ENCODE peak calls at places on chromosomes 2 and 18, in ten cellular contexts. E is HepG2, F is ovary, G is sigmoid colon, P is NB4, M is stomach, O is HCT116, B is tibial nerve, T is esophagus squamous epithelium, D is A549. N is an unnamed sample.

GRCh38 chr2:127166221-127166860 is 53.8 kb downstream of the CYP27C1 start:
- DNase-seq in E (no peak), F (no peak), G (peak; percentile 55), P (no peak), M (no peak), O (no peak), B (no peak), T (no peak), D (no peak), N (no peak)

GRCh38 chr2:219968685-219969345 is 341.4 kb downstream of the SLC4A3 start:
- DNase-seq in E (no peak), F (no peak), G (no peak), P (no peak), M (no peak), O (peak; percentile 22), B (no peak), T (no peak), D (peak; percentile 81), N (no peak)

GRCh38 chr2:142037051-142037450 is 93.8 kb downstream of the LRP1B start:
- DNase-seq in E (no peak), F (no peak), G (no peak), P (peak; percentile 36), M (no peak), O (no peak), B (no peak), T (no peak), D (no peak), N (no peak)

GRCh38 chr2:10494351-10495066 is 46.4 kb upstream of the ODC1 start:
- DNase-seq in E (no peak), F (no peak), G (no peak), P (no peak), M (peak; percentile 23), O (no peak), B (no peak), T (no peak), D (no peak), N (no peak)

GRCh38 chr2:227473019-227473461 is 1.1 kb downstream of the AGFG1 start:
- DNase-seq in E (no peak), F (no peak), G (no peak), P (no peak), M (no peak), O (no peak), B (no peak), T (no peak), D (peak; percentile 72), N (no peak)

GRCh38 chr2:40103163-40103562 is 324.1 kb upstream of the THUMPD2 start:
- DNase-seq in E (no peak), F (no peak), G (no peak), P (no peak), M (no peak), O (no peak), B (no peak), T (no peak), D (no peak), N (no peak)

GRCh38 chr2:80266231-80266630 is 38.3 kb downstream of the LRRTM1 start:
- DNase-seq in E (no peak), F (no peak), G (no peak), P (no peak), M (no peak), O (no peak), B (no peak), T (no peak), D (no peak), N (no peak)

GRCh38 chr18:26792661-26793060 is 72.8 kb downstream of the AQP4 start:
- DNase-seq in E (peak; percentile 13), F (no peak), G (no peak), P (no peak), M (no peak), O (no peak), B (no peak), T (no peak), D (peak; percentile 44), N (no peak)

GRCh38 chr18:63161032-63161727 is 158.4 kb downstream of the BCL2 start:
- DNase-seq in E (no peak), F (no peak), G (no peak), P (no peak), M (no peak), O (no peak), B (no peak), T (no peak), D (no peak), N (no peak)

GRCh38 chr2:80326214-80326613 is 21.7 kb upstream of the LRRTM1 start:
- DNase-seq in E (peak; percentile 18), F (no peak), G (no peak), P (peak; percentile 34), M (no peak), O (no peak), B (no peak), T (no peak), D (peak; percentile 13), N (no peak)

DNA sequence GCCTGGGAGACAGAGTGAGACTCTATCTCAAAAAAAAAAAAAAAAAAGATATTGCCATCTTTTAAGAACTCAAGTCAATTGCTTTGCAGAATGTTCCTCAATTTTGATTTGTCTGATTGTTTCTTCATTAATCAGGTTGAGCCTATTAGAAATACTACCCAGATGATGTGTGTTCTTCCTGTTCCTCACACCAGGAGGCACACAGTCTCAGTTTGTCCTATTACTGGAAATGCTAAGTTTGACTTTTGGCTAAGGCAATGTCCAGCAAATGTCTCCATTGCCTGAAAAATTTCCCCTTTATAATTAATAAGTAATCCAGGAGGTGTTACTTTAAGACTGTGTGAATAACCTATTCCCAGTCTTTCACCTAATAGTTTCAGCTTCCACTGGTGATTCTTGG is 28.4 kb downstream of the BOLA3 start:
- DNase-seq in E (no peak), F (no peak), G (no peak), P (peak; percentile 30), M (no peak), O (no peak), B (no peak), T (no peak), D (no peak), N (no peak)
- TF ChIP-seq CTCF in E (peak; percentile 9), F (no peak), G (no peak), P (no peak), M (no peak), O (no peak), B (no peak), T (no peak), D (no peak), N (no peak)

DNA sequence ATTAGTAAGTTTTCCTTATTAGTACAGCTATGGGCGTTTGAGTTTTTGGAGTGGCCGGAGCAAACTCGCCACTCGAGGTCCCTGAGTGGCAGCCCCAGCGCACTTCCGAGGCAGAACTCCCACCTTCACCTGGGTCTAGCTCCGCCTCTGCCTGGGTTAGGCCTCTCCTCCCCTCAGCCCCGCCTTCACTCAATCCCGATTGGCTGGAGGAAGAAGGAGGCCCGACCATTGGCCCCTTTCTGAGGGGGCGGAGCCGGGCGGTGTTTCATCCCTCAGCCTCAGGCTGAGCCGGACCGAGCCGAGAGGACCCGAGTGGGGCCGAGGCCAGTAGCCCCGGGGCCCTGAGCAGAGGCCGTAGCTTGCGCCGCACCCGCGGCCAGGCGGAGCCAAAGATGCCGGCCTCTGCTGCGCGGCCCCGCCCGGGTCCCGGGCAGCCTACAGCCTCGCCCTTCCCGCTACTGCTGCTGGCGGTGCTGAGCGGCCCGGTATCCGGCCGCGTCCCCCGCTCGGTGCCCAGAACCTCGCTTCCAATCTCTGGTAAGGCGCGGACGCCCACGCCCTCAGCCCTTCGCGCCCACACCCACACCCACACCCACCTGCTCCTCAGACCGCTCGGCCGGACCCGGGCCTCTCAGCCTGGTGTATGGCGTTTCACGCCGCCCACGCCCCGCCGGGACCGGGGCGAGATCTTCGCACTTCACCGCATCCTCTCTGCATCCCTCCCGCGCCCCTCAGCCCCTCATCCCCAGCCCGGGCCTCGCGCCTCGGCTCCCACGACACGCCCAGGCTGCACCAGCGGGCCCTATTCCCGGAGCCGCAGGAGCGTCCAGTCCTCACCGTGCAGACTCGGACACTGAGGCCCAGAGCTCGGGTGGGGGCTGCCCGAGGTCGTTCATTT is at the start of gene SEMA4F:
- DNase-seq in E (peak; percentile 97), F (peak; percentile 98), G (peak; percentile 97), P (peak; percentile 94), M (peak; percentile 98), O (peak; percentile 95), B (peak; percentile 91), T (peak; percentile 86), D (peak; percentile 95), N (peak; percentile 97)
- TF ChIP-seq POLR2A in E (peak; percentile 90), F (no peak), G (no peak), P (peak; percentile 39), M (no peak), O (peak; percentile 58), B (no peak), T (no peak), D (peak; percentile 84), N (no peak)

DNA sequence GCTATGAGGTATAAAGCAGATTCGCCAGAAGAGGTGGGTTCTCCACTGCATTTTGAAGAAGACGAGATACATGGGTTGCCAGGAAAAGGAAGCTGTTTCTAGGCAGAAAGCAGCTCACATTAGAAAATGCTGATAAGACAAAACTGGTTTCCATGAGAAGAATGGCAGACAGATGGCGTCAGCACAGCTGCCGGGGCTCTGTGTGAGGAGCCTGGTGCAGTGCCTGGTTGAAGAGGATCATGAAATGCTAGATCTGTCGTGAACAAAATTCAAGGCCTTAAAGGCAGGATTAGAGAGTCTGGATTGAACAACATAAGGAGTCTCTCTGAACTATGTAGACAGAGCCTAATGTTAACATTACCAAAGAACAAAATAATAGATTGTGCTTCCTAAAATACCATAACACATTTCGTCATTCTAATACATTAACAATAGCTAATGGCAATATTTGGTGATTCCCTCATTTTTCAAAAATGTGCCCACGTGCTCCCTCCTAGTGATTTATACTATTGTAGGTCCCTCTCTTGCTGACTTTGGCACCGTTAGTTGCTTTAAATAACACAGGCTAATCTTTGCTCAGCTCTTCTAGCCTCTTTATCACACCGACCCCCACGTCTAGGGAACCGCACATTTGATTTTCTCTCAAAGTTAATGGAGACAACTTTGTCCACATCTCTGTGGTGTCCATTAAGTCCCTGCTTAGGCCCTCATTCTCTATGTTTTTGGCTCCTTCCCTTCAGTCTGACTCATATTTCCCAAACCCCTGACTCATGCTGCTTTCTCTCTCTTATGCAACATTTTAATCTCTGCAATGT is 38.2 kb downstream of the EFEMP1 start:
- DNase-seq in E (no peak), F (no peak), G (no peak), P (peak; percentile 51), M (no peak), O (peak; percentile 24), B (no peak), T (no peak), D (peak; percentile 74), N (no peak)
- TF ChIP-seq CTCF in E (no peak), F (no peak), G (no peak), P (no peak), M (no peak), O (no peak), B (no peak), T (no peak), D (no peak), N (no peak)

DNA sequence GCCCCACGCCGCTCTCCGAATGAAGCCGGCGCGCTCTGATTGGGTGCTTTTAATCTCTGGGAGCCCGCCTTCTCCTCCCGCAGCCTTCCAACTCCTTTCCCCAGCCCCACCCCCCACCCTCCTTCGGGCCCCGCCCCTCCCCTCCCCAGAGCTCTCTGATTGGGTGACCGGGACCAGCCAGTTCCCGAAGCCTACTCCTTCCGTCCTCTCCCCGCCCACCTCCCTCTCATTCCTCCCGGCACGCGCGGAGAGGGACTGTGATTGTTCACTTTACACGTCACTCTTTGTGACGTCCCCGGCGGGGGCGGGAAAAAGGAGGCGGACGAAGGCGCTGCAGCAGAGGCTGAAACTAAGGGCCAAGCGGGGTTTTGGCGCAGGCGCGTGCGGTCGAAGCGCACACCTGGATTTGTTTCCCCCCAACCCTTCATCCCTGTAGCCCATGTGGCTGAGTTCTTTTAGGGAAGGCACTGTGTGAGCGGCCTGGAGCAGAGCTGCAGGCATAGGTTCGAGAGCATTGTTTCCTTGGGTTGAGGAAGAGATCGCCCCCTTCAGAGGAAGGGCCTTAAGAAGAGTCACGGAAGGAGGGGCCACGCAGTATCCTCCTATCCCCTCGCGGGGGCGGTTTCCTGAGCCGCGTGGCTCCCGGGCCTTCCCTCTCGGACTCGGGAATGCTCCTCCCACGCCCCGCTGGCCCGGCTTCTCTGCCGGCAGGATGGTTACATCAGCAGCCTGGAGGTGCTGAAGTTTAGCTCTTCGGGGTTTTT is at the start of gene MEX3C:
- DNase-seq in E (peak; percentile 97), F (peak; percentile 99), G (peak; percentile 100), P (peak; percentile 98), M (peak; percentile 99), O (peak; percentile 97), B (peak; percentile 99), T (peak; percentile 96), D (peak; percentile 98), N (peak; percentile 100)
- TF ChIP-seq POLR2A in E (peak; percentile 91), F (peak; percentile 56), G (peak; percentile 44), P (peak; percentile 42), M (no peak), O (peak; percentile 84), B (peak; percentile 70), T (peak; percentile 9), D (peak; percentile 78), N (no peak)

N was measured in suprapubic skin.